ENCODE peak calls at places on chromosomes 1 and 21, in ten cellular contexts. U is cerebellum; G is HFFc6; H is CD4-positive, alpha-beta memory T cell; V is T-cell; R is HEK293T; C is H54; P is tibial nerve; Q is activated CD4-positive, alpha-beta memory T cell treated with anti-CD3 and anti-CD28 coated beads, Interleukin-2, amount 10 ng/mL, durations not matched to agents 7 days and 5 days; B is lower lobe of right lung. E is an unnamed sample.

GRCh38 chr1:110281363-110282290 is 57.5 kb upstream of the RBM15 start:
- DNase-seq in U (no peak), G (peak), H (no peak), V (no peak), R (no peak), C (no peak), P (no peak), Q (no peak), B (no peak), E (no peak)

GRCh38 chr1:91685994-91686393 is 185.3 kb downstream of the CDC7 start:
- DNase-seq in U (no peak), G (no peak), H (no peak), V (no peak), R (no peak), C (no peak), P (no peak), Q (no peak), B (no peak), E (no peak)

GRCh38 chr1:178399177-178399728 is 97.5 kb downstream of the CLEC20A start:
- DNase-seq in U (no peak), G (no peak), H (no peak), V (no peak), R (no peak), C (no peak), P (no peak), Q (no peak), B (no peak), E (no peak)

GRCh38 chr1:1215266-1215676 is 1.3 kb upstream of the TNFRSF4 start:
- DNase-seq in U (no peak), G (no peak), H (no peak), V (no peak), R (no peak), C (no peak), P (no peak), Q (no peak), B (no peak), E (no peak)

GRCh38 chr21:20875741-20876140 is 122.5 kb upstream of the NCAM2 start:
- DNase-seq in U (no peak), G (no peak), H (no peak), V (no peak), R (no peak), C (no peak), P (no peak), Q (no peak), B (no peak), E (no peak)

GRCh38 chr1:85612704-85613361 is 32.3 kb downstream of the CCN1 start:
- DNase-seq in U (no peak), G (peak), H (no peak), V (no peak), R (peak), C (peak), P (no peak), Q (no peak), B (no peak), E (no peak)

GRCh38 chr1:28241633-28242241 is 5.8 kb downstream of the ATP5IF1 start:
- DNase-seq in U (no peak), G (no peak), H (no peak), V (no peak), R (no peak), C (no peak), P (no peak), Q (no peak), B (no peak), E (no peak)

GRCh38 chr1:47324682-47325081 is 8.9 kb upstream of the CMPK1 start:
- DNase-seq in U (no peak), G (no peak), H (no peak), V (no peak), R (no peak), C (no peak), P (no peak), Q (no peak), B (no peak), E (no peak)

GRCh38 chr1:167467126-167467725 is 51.1 kb downstream of the CD247 start:
- DNase-seq in U (no peak), G (no peak), H (no peak), V (no peak), R (no peak), C (no peak), P (no peak), Q (no peak), B (no peak), E (no peak)

GRCh38 chr1:221961532-221962292 is 219.8 kb upstream of the DUSP10 start:
- DNase-seq in U (no peak), G (peak), H (no peak), V (peak), R (no peak), C (peak), P (no peak), Q (peak), B (peak), E (no peak)